ENCODE peak calls at places on chromosomes 7 and 10, in six cellular contexts. R is endothelial cell of umbilical vein, E is WERI-Rb-1, D is OCI-LY7, O is HL-60, T is astrocyte of the spinal cord. N is an unnamed sample.

GRCh38 chr10:6581750-6582697 is 1.9 kb upstream of the PRKCQ start:
- DNase-seq in R (no peak), E (no peak), D (no peak), O (no peak), T (no peak), N (no peak)

GRCh38 chr10:74056081-74056818 is 58.3 kb downstream of the VCL start:
- DNase-seq in R (peak), E (no peak), D (no peak), O (no peak), T (peak), N (no peak)

GRCh38 chr10:3588816-3589215 is 196.2 kb downstream of the KLF6 start:
- DNase-seq in R (no peak), E (no peak), D (no peak), O (no peak), T (no peak), N (no peak)

GRCh38 chr7:4006687-4007086 is 675.4 kb upstream of the FOXK1 start:
- DNase-seq in R (no peak), E (no peak), D (no peak), O (no peak), T (peak), N (peak)

GRCh38 chr10:21742740-21743412 is 208.8 kb downstream of the MLLT10 start:
- DNase-seq in R (no peak), E (no peak), D (no peak), O (no peak), T (no peak), N (no peak)

GRCh38 chr10:29357962-29358635 is 69.2 kb downstream of the LYZL1 start:
- DNase-seq in R (no peak), E (no peak), D (no peak), O (no peak), T (no peak), N (no peak)

GRCh38 chr7:86209036-86209435 is 434.7 kb upstream of the GRM3 start:
- DNase-seq in R (no peak), E (no peak), D (no peak), O (no peak), T (no peak), N (no peak)

GRCh38 chr7:9691286-9691685 is 1257.9 kb downstream of the NXPH1 start:
- DNase-seq in R (no peak), E (peak), D (no peak), O (no peak), T (no peak), N (peak)

GRCh38 chr7:29539471-29539870 is 24.2 kb upstream of the PRR15 start:
- DNase-seq in R (no peak), E (no peak), D (no peak), O (no peak), T (no peak), N (no peak)

GRCh38 chr7:28211006-28211405 is 30.4 kb upstream of the JAZF1 start:
- DNase-seq in R (no peak), E (no peak), D (no peak), O (no peak), T (no peak), N (no peak)

GRCh38 chr7:125547505-125547904 is 617.9 kb upstream of the POT1 start:
- DNase-seq in R (no peak), E (no peak), D (no peak), O (no peak), T (no peak), N (no peak)

GRCh38 chr7:15396210-15397158 is 165.3 kb downstream of the AGMO start:
- DNase-seq in R (no peak), E (no peak), D (no peak), O (no peak), T (no peak), N (no peak)

GRCh38 chr7:50595538-50596102 is 30.4 kb upstream of the DDC start:
- DNase-seq in R (peak), E (peak), D (peak), O (peak), T (peak), N (no peak)

GRCh38 chr7:99124236-99124635 is 19.7 kb downstream of the SMURF1 start:
- DNase-seq in R (no peak), E (no peak), D (no peak), O (no peak), T (no peak), N (no peak)

GRCh38 chr7:617614-618538 is 98.2 kb upstream of the PDGFA start:
- DNase-seq in R (no peak), E (no peak), D (no peak), O (no peak), T (no peak), N (no peak)

GRCh38 chr10:82581940-82582339 is 706.9 kb downstream of the NRG3 start:
- DNase-seq in R (no peak), E (no peak), D (no peak), O (no peak), T (no peak), N (no peak)

GRCh38 chr7:44396931-44397525 is 71.6 kb upstream of the CAMK2B start:
- DNase-seq in R (no peak), E (no peak), D (no peak), O (no peak), T (no peak), N (no peak)

GRCh38 chr7:2403014-2403717 is at the start of gene CHST12:
- DNase-seq in R (peak), E (peak), D (peak), O (peak), T (peak), N (peak)

GRCh38 chr7:2402687-2403013 is 761 bp upstream of the CHST12 start:
- DNase-seq in R (no peak), E (no peak), D (no peak), O (no peak), T (no peak), N (no peak)

GRCh38 chr7:2405201-2405600 is 1.8 kb downstream of the CHST12 start:
- DNase-seq in R (no peak), E (no peak), D (no peak), O (no peak), T (no peak), N (no peak)

GRCh38 chr7:2404714-2405119 is 1.3 kb downstream of the CHST12 start:
- DNase-seq in R (no peak), E (no peak), D (peak), O (no peak), T (no peak), N (no peak)

GRCh38 chr7:2403718-2404648 is 572 bp downstream of the CHST12 start:
- DNase-seq in R (peak), E (no peak), D (peak), O (no peak), T (peak), N (peak)
- TF ChIP-seq CTCF in R (peak), E (no peak), D (no peak), O (no peak), T (peak), N (no peak)

DNA sequence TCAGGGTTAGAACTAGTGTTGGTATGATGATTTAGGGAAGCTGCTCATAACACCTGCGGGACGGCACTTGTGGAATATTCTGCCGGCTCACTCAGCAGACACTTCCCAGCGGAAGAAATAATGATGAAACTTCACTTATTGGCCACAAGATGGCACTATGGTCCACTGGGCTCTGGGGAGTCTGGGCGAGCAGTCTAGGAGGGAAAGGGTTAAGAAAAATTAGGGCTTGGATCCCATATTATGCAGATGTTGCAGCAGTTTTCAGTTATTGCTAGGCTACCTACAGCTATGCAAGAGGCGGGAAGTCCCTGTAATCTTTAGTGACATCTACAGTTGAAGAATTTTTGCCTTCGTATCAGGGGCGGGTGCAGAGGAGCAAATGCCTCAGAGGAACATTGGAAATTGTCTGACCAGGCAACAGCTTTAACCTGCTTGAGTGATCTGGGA is 238.7 kb upstream of the PRSS58 start:
- DNase-seq in R (peak), E (no peak), D (peak), O (peak), T (peak), N (peak)
- TF ChIP-seq CTCF in R (peak), E (peak), D (peak), O (peak), T (peak), N (peak)

GRCh38 chr10:100826983-100827818 is 81.8 kb downstream of the PAX2 start:
- DNase-seq in R (no peak), E (peak), D (no peak), O (no peak), T (no peak), N (peak)
- TF ChIP-seq CTCF in R (no peak), E (peak), D (peak), O (no peak), T (peak), N (no peak)

GRCh38 chr7:42029405-42029804 is 207.6 kb downstream of the GLI3 start:
- DNase-seq in R (no peak), E (no peak), D (no peak), O (no peak), T (no peak), N (no peak)
- TF ChIP-seq CTCF in R (no peak), E (no peak), D (no peak), O (no peak), T (no peak), N (no peak)

GRCh38 chr10:133309111-133309719 is 501 bp downstream of the ZNF511 start:
- DNase-seq in R (peak), E (peak), D (peak), O (peak), T (peak), N (peak)
- TF ChIP-seq CTCF in R (no peak), E (no peak), D (no peak), O (no peak), T (no peak), N (no peak)

DNA sequence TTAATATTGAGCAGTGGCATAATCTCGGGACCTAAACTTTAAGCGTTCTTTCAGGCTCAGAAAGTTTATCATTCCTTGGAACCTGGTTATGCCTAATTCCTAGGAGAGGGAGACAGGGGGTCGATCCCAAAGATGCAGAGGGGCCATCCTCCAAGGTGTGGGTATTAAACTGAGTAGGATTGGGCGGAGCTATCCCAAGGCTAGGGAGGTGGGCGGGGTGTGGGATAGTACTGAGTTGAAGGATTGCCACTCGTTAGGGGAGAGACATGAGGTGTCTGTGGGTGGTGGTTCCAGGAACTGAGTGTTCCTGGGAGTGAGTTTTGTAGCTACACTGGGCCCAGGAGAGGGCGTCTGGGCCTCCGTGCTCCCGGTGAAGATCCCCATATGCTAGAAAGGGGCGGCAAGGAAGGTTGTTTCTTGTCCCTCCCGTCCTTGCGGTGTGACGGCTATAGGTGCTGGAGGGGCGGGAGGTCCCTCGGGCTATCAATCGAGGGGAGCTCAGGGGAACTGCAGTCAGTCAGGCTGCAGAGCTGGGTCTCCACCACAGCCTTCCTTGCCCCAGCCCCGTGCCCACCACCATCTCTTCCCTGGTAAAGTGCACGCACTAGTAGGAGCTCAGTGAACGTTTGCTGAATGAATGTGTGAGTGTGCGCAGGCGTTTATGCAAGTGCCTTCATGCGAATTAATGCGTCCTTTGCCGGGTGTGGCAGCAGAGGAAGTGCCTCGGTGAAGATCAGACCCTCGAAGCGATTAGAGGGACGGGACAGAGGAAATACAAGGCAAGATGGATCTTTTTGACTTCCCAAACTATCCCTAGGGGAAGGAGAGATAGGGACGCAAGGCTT is 3.0 kb upstream of the HMX2 start:
- DNase-seq in R (no peak), E (peak), D (no peak), O (no peak), T (no peak), N (peak)
- TF ChIP-seq CTCF in R (no peak), E (peak), D (peak), O (no peak), T (no peak), N (no peak)

GRCh38 chr10:63201118-63201517 is 68.0 kb downstream of the NRBF2 start:
- DNase-seq in R (no peak), E (no peak), D (no peak), O (no peak), T (no peak), N (no peak)
- TF ChIP-seq CTCF in R (no peak), E (no peak), D (peak), O (no peak), T (no peak), N (no peak)

DNA sequence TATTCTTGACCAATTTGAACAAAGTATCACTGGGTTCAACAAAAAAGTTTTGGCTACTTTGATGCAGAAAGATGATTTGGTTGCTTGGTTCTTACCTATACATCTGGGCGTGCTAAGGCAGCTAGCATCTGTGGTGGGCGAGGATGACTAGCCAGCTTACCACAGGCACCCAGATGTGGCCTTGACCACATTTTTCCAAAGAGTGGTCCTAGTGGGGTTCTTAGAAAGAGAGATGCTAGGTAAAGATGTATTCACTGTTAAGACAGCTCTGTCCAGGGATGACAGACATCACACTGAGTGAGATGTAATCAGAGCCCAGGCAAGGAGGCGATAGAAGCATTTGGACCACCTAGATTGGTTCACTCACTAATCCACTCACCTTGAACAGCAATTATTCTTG is 785 bp downstream of the DNTT start:
- DNase-seq in R (no peak), E (no peak), D (peak), O (no peak), T (no peak), N (no peak)
- TF ChIP-seq CTCF in R (no peak), E (no peak), D (no peak), O (no peak), T (no peak), N (no peak)